ENCODE peak calls at places on chromosomes 13 and 19, in five cellular contexts. One of them, this sample, is unnamed.

GRCh38 chr19:3788991-3789778 is 3.0 kb upstream of the MATK start:
- DNase-seq in K562: no peak
- DNase-seq in A549: no peak
- DNase-seq in SK-N-SH: no peak
- DNase-seq in endothelial cell of umbilical vein: no peak
- DNase-seq in this sample: no peak

GRCh38 chr19:19459099-19459498 is 53.6 kb downstream of the GATAD2A start:
- DNase-seq in K562: no peak
- DNase-seq in A549: no peak
- DNase-seq in SK-N-SH: no peak
- DNase-seq in endothelial cell of umbilical vein: no peak
- DNase-seq in this sample: no peak

GRCh38 chr13:74132768-74133656 is 1.2 kb downstream of the KLF12 start:
- DNase-seq in K562: no peak
- DNase-seq in A549: no peak
- DNase-seq in SK-N-SH: peak
- DNase-seq in endothelial cell of umbilical vein: peak
- DNase-seq in this sample: no peak

GRCh38 chr13:81171065-81171647 is 830.2 kb upstream of the SPRY2 start:
- DNase-seq in K562: peak
- DNase-seq in A549: no peak
- DNase-seq in SK-N-SH: peak
- DNase-seq in endothelial cell of umbilical vein: peak
- DNase-seq in this sample: peak

GRCh38 chr19:3508771-3509535 is 2.8 kb downstream of the FZR1 start:
- DNase-seq in K562: no peak
- DNase-seq in A549: no peak
- DNase-seq in SK-N-SH: no peak
- DNase-seq in endothelial cell of umbilical vein: no peak
- DNase-seq in this sample: no peak

GRCh38 chr13:100229603-100230002 is 140.7 kb downstream of the PCCA start:
- DNase-seq in K562: no peak
- DNase-seq in A549: no peak
- DNase-seq in SK-N-SH: no peak
- DNase-seq in endothelial cell of umbilical vein: no peak
- DNase-seq in this sample: no peak

GRCh38 chr13:90683711-90684131 is 663.8 kb upstream of the MIR17HG start:
- DNase-seq in K562: no peak
- DNase-seq in A549: no peak
- DNase-seq in SK-N-SH: no peak
- DNase-seq in endothelial cell of umbilical vein: no peak
- DNase-seq in this sample: no peak

GRCh38 chr19:6794817-6795431 is 22.4 kb downstream of the VAV1 start:
- DNase-seq in K562: no peak
- DNase-seq in A549: no peak
- DNase-seq in SK-N-SH: no peak
- DNase-seq in endothelial cell of umbilical vein: no peak
- DNase-seq in this sample: no peak

GRCh38 chr13:112893570-112894422 is 75.2 kb upstream of the MCF2L start:
- DNase-seq in K562: peak
- DNase-seq in A549: peak
- DNase-seq in SK-N-SH: peak
- DNase-seq in endothelial cell of umbilical vein: peak
- DNase-seq in this sample: no peak

GRCh38 chr13:111511805-111512504 is 191.5 kb downstream of the TEX29 start:
- DNase-seq in K562: no peak
- DNase-seq in A549: no peak
- DNase-seq in SK-N-SH: no peak
- DNase-seq in endothelial cell of umbilical vein: no peak
- DNase-seq in this sample: no peak

GRCh38 chr13:77878186-77878585 is 40.4 kb downstream of the EDNRB start:
- DNase-seq in K562: no peak
- DNase-seq in A549: no peak
- DNase-seq in SK-N-SH: no peak
- DNase-seq in endothelial cell of umbilical vein: no peak
- DNase-seq in this sample: no peak

GRCh38 chr13:79792716-79793115 is 311.8 kb downstream of the NDFIP2 start:
- DNase-seq in K562: no peak
- DNase-seq in A549: no peak
- DNase-seq in SK-N-SH: no peak
- DNase-seq in endothelial cell of umbilical vein: no peak
- DNase-seq in this sample: no peak

GRCh38 chr13:29918845-29919244 is 68.4 kb upstream of the UBL3 start:
- DNase-seq in K562: no peak
- DNase-seq in A549: no peak
- DNase-seq in SK-N-SH: no peak
- DNase-seq in endothelial cell of umbilical vein: no peak
- DNase-seq in this sample: no peak

GRCh38 chr19:32652893-32653625 is 21.9 kb downstream of the ANKRD27 start:
- DNase-seq in K562: no peak
- DNase-seq in A549: no peak
- DNase-seq in SK-N-SH: peak
- DNase-seq in endothelial cell of umbilical vein: peak
- DNase-seq in this sample: no peak

GRCh38 chr13:52850396-52851152 is 2.1 kb upstream of the PCDH8 start:
- DNase-seq in K562: no peak
- DNase-seq in A549: peak
- DNase-seq in SK-N-SH: peak
- DNase-seq in endothelial cell of umbilical vein: peak
- DNase-seq in this sample: no peak

GRCh38 chr19:13492128-13492527 is 14.2 kb downstream of the CACNA1A start:
- DNase-seq in K562: no peak
- DNase-seq in A549: no peak
- DNase-seq in SK-N-SH: no peak
- DNase-seq in endothelial cell of umbilical vein: no peak
- DNase-seq in this sample: no peak

GRCh38 chr13:113086991-113087922 is 18.3 kb upstream of the F7 start:
- DNase-seq in K562: no peak
- DNase-seq in A549: no peak
- DNase-seq in SK-N-SH: no peak
- DNase-seq in endothelial cell of umbilical vein: no peak
- DNase-seq in this sample: no peak

GRCh38 chr13:114204894-114205293 is 25.8 kb downstream of the CFAP97D2 start:
- DNase-seq in K562: no peak
- DNase-seq in A549: no peak
- DNase-seq in SK-N-SH: no peak
- DNase-seq in endothelial cell of umbilical vein: no peak
- DNase-seq in this sample: no peak

GRCh38 chr13:113969973-113970611 is 3.8 kb downstream of the C13orf46 start:
- DNase-seq in K562: no peak
- DNase-seq in A549: no peak
- DNase-seq in SK-N-SH: no peak
- DNase-seq in endothelial cell of umbilical vein: no peak
- DNase-seq in this sample: no peak

DNA sequence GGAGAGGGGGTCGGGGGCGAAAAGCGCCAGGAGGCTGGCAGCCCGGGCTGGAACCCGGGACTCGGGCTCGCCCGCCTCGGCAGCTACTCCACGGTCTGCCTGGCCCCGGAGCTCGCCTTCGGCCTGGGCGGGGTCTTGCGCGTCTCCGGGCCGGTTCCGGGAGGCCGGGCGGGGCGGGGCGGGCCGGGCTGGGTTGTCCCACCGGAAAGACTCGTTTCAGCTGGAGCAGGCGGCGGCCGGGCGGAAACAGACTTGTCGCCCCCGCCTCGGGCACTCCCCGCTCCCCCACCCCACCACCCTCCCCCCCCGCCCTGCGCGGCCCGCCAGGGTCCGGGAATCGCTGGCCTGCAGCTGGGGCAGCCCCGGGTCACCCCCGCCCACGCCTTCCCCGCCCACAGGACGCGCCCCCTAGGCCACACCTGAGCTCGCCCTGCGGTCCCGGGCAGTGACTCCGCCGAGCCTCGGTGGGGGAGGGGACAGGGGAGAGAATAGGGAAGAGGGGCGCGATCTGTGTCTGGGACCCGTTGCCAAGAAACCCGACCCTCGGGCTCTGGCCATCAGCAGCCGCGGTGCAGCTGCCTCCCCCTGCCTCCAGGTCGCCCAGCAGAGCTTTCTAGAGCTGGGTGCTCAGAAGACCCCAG is 109.4 kb downstream of the KCTD15 start:
- DNase-seq in K562: peak
- DNase-seq in A549: peak
- DNase-seq in SK-N-SH: peak
- DNase-seq in endothelial cell of umbilical vein: peak
- DNase-seq in this sample: no peak
- TF ChIP-seq MAX in K562: no peak
- TF ChIP-seq MAX in A549: no peak
- TF ChIP-seq MAX in SK-N-SH: no peak
- TF ChIP-seq MAX in endothelial cell of umbilical vein: no peak
- TF ChIP-seq MAX in this sample: no peak

GRCh38 chr19:14494451-14494850 is 1.5 kb downstream of the GIPC1 start:
- DNase-seq in K562: no peak
- DNase-seq in A549: no peak
- DNase-seq in SK-N-SH: no peak
- DNase-seq in endothelial cell of umbilical vein: no peak
- DNase-seq in this sample: no peak

GRCh38 chr19:14495678-14496028 is 274 bp downstream of the GIPC1 start:
- DNase-seq in K562: peak
- DNase-seq in A549: no peak
- DNase-seq in SK-N-SH: no peak
- DNase-seq in endothelial cell of umbilical vein: no peak
- DNase-seq in this sample: no peak

GRCh38 chr19:14496029-14496848 is at the start of gene GIPC1:
- DNase-seq in K562: peak
- DNase-seq in A549: peak
- DNase-seq in SK-N-SH: peak
- DNase-seq in endothelial cell of umbilical vein: peak
- DNase-seq in this sample: peak

GRCh38 chr19:14496849-14497346 is 971 bp upstream of the GIPC1 start:
- DNase-seq in K562: no peak
- DNase-seq in A549: no peak
- DNase-seq in SK-N-SH: no peak
- DNase-seq in endothelial cell of umbilical vein: no peak
- DNase-seq in this sample: no peak

DNA sequence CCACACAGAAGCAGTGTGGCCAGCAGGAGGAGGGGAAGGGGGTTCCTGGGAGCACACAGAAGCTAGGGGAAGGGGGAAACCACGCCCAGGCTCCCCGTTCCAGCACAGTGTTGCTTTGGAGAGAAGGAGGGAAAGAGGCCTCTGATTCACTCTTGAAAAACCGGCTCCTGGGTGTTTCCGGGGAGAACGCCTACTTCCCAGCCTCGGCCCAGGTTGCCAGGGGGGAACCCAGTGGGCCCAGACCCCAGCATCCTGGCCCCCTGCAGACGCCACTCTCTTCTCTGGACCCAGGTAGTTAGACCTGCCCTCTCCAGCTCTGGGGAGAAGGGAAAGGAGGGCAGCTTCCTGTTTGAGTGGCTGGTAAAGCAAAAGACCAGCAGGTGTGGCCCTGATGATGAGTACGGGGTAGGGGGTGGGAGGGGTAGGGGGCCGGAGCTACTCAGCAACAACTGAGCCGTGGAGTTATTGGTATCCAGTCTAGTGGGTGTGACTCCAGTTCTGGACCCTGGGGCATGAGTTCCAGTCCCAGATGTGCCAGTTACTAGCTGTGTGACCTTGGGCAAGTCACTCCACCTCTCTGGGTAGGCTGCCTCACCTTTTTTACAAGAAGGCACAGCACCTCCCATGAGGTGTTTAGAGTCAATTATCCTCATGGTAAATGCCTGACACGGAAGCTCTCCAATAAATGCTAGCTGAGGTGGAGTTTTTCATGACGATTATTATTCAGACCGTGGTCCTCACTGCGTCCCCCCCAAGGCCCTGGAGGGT is 833 bp downstream of the GIPC1 start:
- DNase-seq in K562: peak
- DNase-seq in A549: no peak
- DNase-seq in SK-N-SH: peak
- DNase-seq in endothelial cell of umbilical vein: no peak
- DNase-seq in this sample: no peak
- H3K27ac ChIP-seq in K562: peak
- H3K27ac ChIP-seq in A549: peak
- H3K27ac ChIP-seq in SK-N-SH: peak
- H3K27ac ChIP-seq in endothelial cell of umbilical vein: no peak
- H3K27ac ChIP-seq in this sample: peak

GRCh38 chr13:71524245-71525002 is 342.6 kb downstream of the DACH1 start:
- DNase-seq in K562: no peak
- DNase-seq in A549: no peak
- DNase-seq in SK-N-SH: peak
- DNase-seq in endothelial cell of umbilical vein: no peak
- DNase-seq in this sample: no peak

GRCh38 chr13:71522976-71523517 is 344.0 kb downstream of the DACH1 start:
- DNase-seq in K562: no peak
- DNase-seq in A549: no peak
- DNase-seq in SK-N-SH: no peak
- DNase-seq in endothelial cell of umbilical vein: no peak
- DNase-seq in this sample: no peak

GRCh38 chr13:71525004-71525403 is 342.0 kb downstream of the DACH1 start:
- DNase-seq in K562: no peak
- DNase-seq in A549: no peak
- DNase-seq in SK-N-SH: no peak
- DNase-seq in endothelial cell of umbilical vein: no peak
- DNase-seq in this sample: no peak
- TF ChIP-seq MAX in K562: no peak
- TF ChIP-seq MAX in A549: no peak
- TF ChIP-seq MAX in SK-N-SH: no peak
- TF ChIP-seq MAX in endothelial cell of umbilical vein: no peak
- TF ChIP-seq MAX in this sample: no peak

DNA sequence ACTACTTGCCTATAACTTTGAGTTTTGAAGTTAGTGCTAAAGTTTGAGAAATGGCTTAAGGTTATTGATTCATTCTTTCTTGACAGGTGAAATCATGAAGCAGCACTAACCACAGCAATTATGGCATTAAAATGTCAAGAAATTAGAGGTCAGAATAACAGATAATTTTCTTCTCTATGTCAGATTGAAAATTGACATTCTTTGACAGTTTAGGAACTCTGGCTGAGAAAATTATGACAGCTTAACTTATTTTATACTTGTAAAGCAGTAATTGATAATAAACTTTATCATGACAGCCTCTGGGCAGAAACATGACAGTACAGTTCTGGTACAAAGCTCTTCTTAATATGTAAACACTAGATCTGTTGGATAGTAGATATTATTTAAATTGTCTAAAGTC is 155.2 kb upstream of the MAB21L1 start:
- DNase-seq in K562: no peak
- DNase-seq in A549: no peak
- DNase-seq in SK-N-SH: no peak
- DNase-seq in endothelial cell of umbilical vein: no peak
- DNase-seq in this sample: no peak
- H3K27ac ChIP-seq in K562: no peak
- H3K27ac ChIP-seq in A549: no peak
- H3K27ac ChIP-seq in SK-N-SH: no peak
- H3K27ac ChIP-seq in endothelial cell of umbilical vein: no peak
- H3K27ac ChIP-seq in this sample: no peak

This sample was measured in HCT116.